ENCODE peak calls at places on chromosome 20, in nine cellular contexts. One of them, this sample, is unnamed.

GRCh38 chr20:48698507-48699267 is 129.1 kb downstream of the PREX1 start:
- DNase-seq in lung: no peak
- DNase-seq in kidney: no peak
- DNase-seq in neural crest cell: no peak
- DNase-seq in H1: no peak
- DNase-seq in cardiac muscle cell: no peak
- DNase-seq in CD4-positive, alpha-beta T cell: no peak
- DNase-seq in endothelial cell of umbilical vein: no peak
- DNase-seq in astrocyte of the spinal cord: no peak
- DNase-seq in this sample: peak; percentile 9

GRCh38 chr20:25053207-25054132 is 4.5 kb downstream of the ACSS1 start:
- DNase-seq in lung: no peak
- DNase-seq in kidney: peak; percentile 80
- DNase-seq in neural crest cell: no peak
- DNase-seq in H1: no peak
- DNase-seq in cardiac muscle cell: no peak
- DNase-seq in CD4-positive, alpha-beta T cell: no peak
- DNase-seq in endothelial cell of umbilical vein: peak; percentile 27
- DNase-seq in astrocyte of the spinal cord: peak; percentile 35
- DNase-seq in this sample: no peak

GRCh38 chr20:48674461-48674860 is 153.3 kb downstream of the PREX1 start:
- DNase-seq in lung: no peak
- DNase-seq in kidney: no peak
- DNase-seq in neural crest cell: no peak
- DNase-seq in H1: no peak
- DNase-seq in cardiac muscle cell: no peak
- DNase-seq in CD4-positive, alpha-beta T cell: no peak
- DNase-seq in endothelial cell of umbilical vein: no peak
- DNase-seq in astrocyte of the spinal cord: no peak
- DNase-seq in this sample: no peak

GRCh38 chr20:57902478-57902877 is 192.7 kb upstream of the PMEPA1 start:
- DNase-seq in lung: no peak
- DNase-seq in kidney: no peak
- DNase-seq in neural crest cell: no peak
- DNase-seq in H1: no peak
- DNase-seq in cardiac muscle cell: no peak
- DNase-seq in CD4-positive, alpha-beta T cell: no peak
- DNase-seq in endothelial cell of umbilical vein: no peak
- DNase-seq in astrocyte of the spinal cord: peak; percentile 79
- DNase-seq in this sample: peak; percentile 41

GRCh38 chr20:2162125-2162822 is 60.6 kb downstream of the STK35 start:
- DNase-seq in lung: no peak
- DNase-seq in kidney: no peak
- DNase-seq in neural crest cell: no peak
- DNase-seq in H1: no peak
- DNase-seq in cardiac muscle cell: no peak
- DNase-seq in CD4-positive, alpha-beta T cell: no peak
- DNase-seq in endothelial cell of umbilical vein: no peak
- DNase-seq in astrocyte of the spinal cord: no peak
- DNase-seq in this sample: no peak

GRCh38 chr20:25539742-25540201 is 45.6 kb downstream of the NINL start:
- DNase-seq in lung: no peak
- DNase-seq in kidney: no peak
- DNase-seq in neural crest cell: no peak
- DNase-seq in H1: no peak
- DNase-seq in cardiac muscle cell: no peak
- DNase-seq in CD4-positive, alpha-beta T cell: no peak
- DNase-seq in endothelial cell of umbilical vein: no peak
- DNase-seq in astrocyte of the spinal cord: no peak
- DNase-seq in this sample: no peak

GRCh38 chr20:44540834-44541233 is 19.0 kb upstream of the SERINC3 start:
- DNase-seq in lung: no peak
- DNase-seq in kidney: no peak
- DNase-seq in neural crest cell: no peak
- DNase-seq in H1: no peak
- DNase-seq in cardiac muscle cell: no peak
- DNase-seq in CD4-positive, alpha-beta T cell: no peak
- DNase-seq in endothelial cell of umbilical vein: peak; percentile 83
- DNase-seq in astrocyte of the spinal cord: peak; percentile 44
- DNase-seq in this sample: peak; percentile 48

GRCh38 chr20:36260316-36260715 is 24.0 kb downstream of the AAR2 start:
- DNase-seq in lung: no peak
- DNase-seq in kidney: no peak
- DNase-seq in neural crest cell: no peak
- DNase-seq in H1: no peak
- DNase-seq in cardiac muscle cell: no peak
- DNase-seq in CD4-positive, alpha-beta T cell: no peak
- DNase-seq in endothelial cell of umbilical vein: no peak
- DNase-seq in astrocyte of the spinal cord: no peak
- DNase-seq in this sample: no peak

GRCh38 chr20:49569403-49570115 is 1.6 kb upstream of the PTGIS start:
- DNase-seq in lung: no peak
- DNase-seq in kidney: no peak
- DNase-seq in neural crest cell: no peak
- DNase-seq in H1: no peak
- DNase-seq in cardiac muscle cell: no peak
- DNase-seq in CD4-positive, alpha-beta T cell: no peak
- DNase-seq in endothelial cell of umbilical vein: no peak
- DNase-seq in astrocyte of the spinal cord: no peak
- DNase-seq in this sample: no peak

GRCh38 chr20:23634985-23635767 is 2.6 kb downstream of the CST3 start:
- DNase-seq in lung: no peak
- DNase-seq in kidney: no peak
- DNase-seq in neural crest cell: no peak
- DNase-seq in H1: no peak
- DNase-seq in cardiac muscle cell: no peak
- DNase-seq in CD4-positive, alpha-beta T cell: no peak
- DNase-seq in endothelial cell of umbilical vein: no peak
- DNase-seq in astrocyte of the spinal cord: no peak
- DNase-seq in this sample: peak; percentile 90

GRCh38 chr20:54195483-54196472 is 12.1 kb upstream of the PFDN4 start:
- DNase-seq in lung: no peak
- DNase-seq in kidney: no peak
- DNase-seq in neural crest cell: no peak
- DNase-seq in H1: no peak
- DNase-seq in cardiac muscle cell: no peak
- DNase-seq in CD4-positive, alpha-beta T cell: no peak
- DNase-seq in endothelial cell of umbilical vein: no peak
- DNase-seq in astrocyte of the spinal cord: no peak
- DNase-seq in this sample: no peak

GRCh38 chr20:54200487-54201267 is 7.2 kb upstream of the PFDN4 start:
- DNase-seq in lung: no peak
- DNase-seq in kidney: no peak
- DNase-seq in neural crest cell: no peak
- DNase-seq in H1: no peak
- DNase-seq in cardiac muscle cell: no peak
- DNase-seq in CD4-positive, alpha-beta T cell: no peak
- DNase-seq in endothelial cell of umbilical vein: no peak
- DNase-seq in astrocyte of the spinal cord: no peak
- DNase-seq in this sample: no peak

GRCh38 chr20:54199721-54200176 is 8.1 kb upstream of the PFDN4 start:
- DNase-seq in lung: peak; percentile 72
- DNase-seq in kidney: peak; percentile 82
- DNase-seq in neural crest cell: peak; percentile 78
- DNase-seq in H1: peak; percentile 70
- DNase-seq in cardiac muscle cell: peak; percentile 70
- DNase-seq in CD4-positive, alpha-beta T cell: peak; percentile 35
- DNase-seq in endothelial cell of umbilical vein: peak; percentile 77
- DNase-seq in astrocyte of the spinal cord: peak; percentile 81
- DNase-seq in this sample: peak; percentile 77

GRCh38 chr20:54199283-54199682 is 8.6 kb upstream of the PFDN4 start:
- DNase-seq in lung: no peak
- DNase-seq in kidney: no peak
- DNase-seq in neural crest cell: no peak
- DNase-seq in H1: no peak
- DNase-seq in cardiac muscle cell: no peak
- DNase-seq in CD4-positive, alpha-beta T cell: no peak
- DNase-seq in endothelial cell of umbilical vein: no peak
- DNase-seq in astrocyte of the spinal cord: no peak
- DNase-seq in this sample: no peak

GRCh38 chr20:54197621-54198604 is 10.0 kb upstream of the PFDN4 start:
- DNase-seq in lung: no peak
- DNase-seq in kidney: no peak
- DNase-seq in neural crest cell: no peak
- DNase-seq in H1: no peak
- DNase-seq in cardiac muscle cell: no peak
- DNase-seq in CD4-positive, alpha-beta T cell: no peak
- DNase-seq in endothelial cell of umbilical vein: no peak
- DNase-seq in astrocyte of the spinal cord: peak; percentile 56
- DNase-seq in this sample: peak; percentile 82
- TF ChIP-seq CTCF in lung: no peak
- TF ChIP-seq CTCF in kidney: peak; percentile 47
- TF ChIP-seq CTCF in neural crest cell: peak; percentile 18
- TF ChIP-seq CTCF in H1: peak; percentile 57
- TF ChIP-seq CTCF in cardiac muscle cell: peak; percentile 53
- TF ChIP-seq CTCF in CD4-positive, alpha-beta T cell: no peak
- TF ChIP-seq CTCF in endothelial cell of umbilical vein: no peak
- TF ChIP-seq CTCF in astrocyte of the spinal cord: peak; percentile 42
- TF ChIP-seq CTCF in this sample: peak; percentile 59

DNA sequence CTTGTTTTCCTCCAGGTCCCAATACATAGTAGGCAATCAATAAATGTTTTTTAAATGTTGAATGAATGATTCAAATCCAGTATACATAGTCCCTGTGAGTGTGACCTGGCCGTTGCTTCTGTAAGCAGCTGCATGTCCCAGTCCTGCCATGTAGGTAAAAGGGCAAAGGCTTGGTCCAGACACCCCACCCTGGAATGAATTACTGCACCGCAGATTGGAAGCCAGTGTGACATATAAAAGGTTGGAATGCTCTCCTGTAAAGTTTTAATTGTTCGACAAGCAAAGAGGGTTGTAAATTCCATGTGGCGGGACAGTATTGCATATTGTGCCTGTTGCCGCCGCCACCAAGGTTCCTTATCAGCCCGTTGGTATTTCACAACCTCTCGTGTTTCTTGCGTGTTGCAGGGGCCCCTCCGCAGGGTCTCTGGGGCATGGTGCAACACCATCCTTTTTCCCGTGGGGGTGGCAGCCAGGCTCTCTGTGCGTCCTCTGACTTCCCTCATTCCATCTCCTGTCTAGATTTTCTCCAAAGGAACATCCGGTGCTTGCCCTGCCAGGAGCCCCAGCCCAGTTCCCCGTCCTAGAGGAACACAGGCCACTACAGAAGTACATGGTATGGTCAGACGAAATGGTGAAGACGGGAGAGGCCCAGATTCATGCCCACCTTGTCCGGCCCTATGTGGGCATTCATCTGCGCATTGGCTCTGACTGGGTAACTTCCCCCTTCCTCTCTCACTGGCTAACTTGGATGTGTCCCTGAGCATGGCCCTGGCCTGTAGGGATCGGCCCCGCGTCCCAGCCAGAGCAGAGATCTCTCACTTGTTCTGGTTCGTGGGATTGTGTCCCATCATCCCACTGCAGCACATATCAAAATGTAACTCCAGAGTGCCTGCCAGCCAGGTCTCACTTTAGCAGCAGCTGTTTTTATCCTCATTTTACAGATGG is 20.3 kb downstream of the POFUT1 start:
- DNase-seq in lung: peak; percentile 40
- DNase-seq in kidney: no peak
- DNase-seq in neural crest cell: no peak
- DNase-seq in H1: no peak
- DNase-seq in cardiac muscle cell: no peak
- DNase-seq in CD4-positive, alpha-beta T cell: no peak
- DNase-seq in endothelial cell of umbilical vein: no peak
- DNase-seq in astrocyte of the spinal cord: no peak
- DNase-seq in this sample: no peak
- TF ChIP-seq CTCF in lung: no peak
- TF ChIP-seq CTCF in kidney: no peak
- TF ChIP-seq CTCF in neural crest cell: no peak
- TF ChIP-seq CTCF in H1: no peak
- TF ChIP-seq CTCF in cardiac muscle cell: no peak
- TF ChIP-seq CTCF in CD4-positive, alpha-beta T cell: no peak
- TF ChIP-seq CTCF in endothelial cell of umbilical vein: no peak
- TF ChIP-seq CTCF in astrocyte of the spinal cord: no peak
- TF ChIP-seq CTCF in this sample: no peak

DNA sequence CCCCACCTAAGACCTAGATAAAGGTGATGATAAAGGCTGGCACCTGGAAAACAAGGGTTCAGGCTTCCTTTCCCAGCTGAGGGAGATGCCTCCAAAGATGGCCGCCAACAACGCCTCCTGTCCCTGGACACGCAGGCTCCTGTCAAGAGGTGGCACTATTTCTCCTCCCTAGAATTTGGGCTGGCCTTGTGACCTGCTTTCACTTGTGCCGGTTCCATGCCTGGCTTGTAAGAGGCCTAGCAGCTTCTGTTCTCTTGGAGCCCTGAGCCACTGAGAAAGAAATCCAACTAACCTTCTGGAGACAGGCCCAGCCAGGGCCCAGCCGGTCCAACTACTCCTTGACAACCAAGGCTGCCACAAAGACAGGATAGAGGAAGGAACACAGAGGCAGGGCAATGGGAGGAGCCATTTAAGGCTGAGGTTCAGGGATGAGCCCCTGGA is 60.2 kb upstream of the RALY start:
- DNase-seq in lung: peak; percentile 41
- DNase-seq in kidney: peak; percentile 71
- DNase-seq in neural crest cell: peak; percentile 35
- DNase-seq in H1: peak; percentile 51
- DNase-seq in cardiac muscle cell: peak; percentile 69
- DNase-seq in CD4-positive, alpha-beta T cell: peak; percentile 37
- DNase-seq in endothelial cell of umbilical vein: no peak
- DNase-seq in astrocyte of the spinal cord: peak; percentile 27
- DNase-seq in this sample: peak; percentile 79
- TF ChIP-seq CTCF in lung: peak; percentile 48
- TF ChIP-seq CTCF in kidney: peak; percentile 43
- TF ChIP-seq CTCF in neural crest cell: peak; percentile 50
- TF ChIP-seq CTCF in H1: peak; percentile 82
- TF ChIP-seq CTCF in cardiac muscle cell: peak; percentile 56
- TF ChIP-seq CTCF in CD4-positive, alpha-beta T cell: peak; percentile 27
- TF ChIP-seq CTCF in endothelial cell of umbilical vein: peak; percentile 21
- TF ChIP-seq CTCF in astrocyte of the spinal cord: peak; percentile 45
- TF ChIP-seq CTCF in this sample: peak; percentile 64

DNA sequence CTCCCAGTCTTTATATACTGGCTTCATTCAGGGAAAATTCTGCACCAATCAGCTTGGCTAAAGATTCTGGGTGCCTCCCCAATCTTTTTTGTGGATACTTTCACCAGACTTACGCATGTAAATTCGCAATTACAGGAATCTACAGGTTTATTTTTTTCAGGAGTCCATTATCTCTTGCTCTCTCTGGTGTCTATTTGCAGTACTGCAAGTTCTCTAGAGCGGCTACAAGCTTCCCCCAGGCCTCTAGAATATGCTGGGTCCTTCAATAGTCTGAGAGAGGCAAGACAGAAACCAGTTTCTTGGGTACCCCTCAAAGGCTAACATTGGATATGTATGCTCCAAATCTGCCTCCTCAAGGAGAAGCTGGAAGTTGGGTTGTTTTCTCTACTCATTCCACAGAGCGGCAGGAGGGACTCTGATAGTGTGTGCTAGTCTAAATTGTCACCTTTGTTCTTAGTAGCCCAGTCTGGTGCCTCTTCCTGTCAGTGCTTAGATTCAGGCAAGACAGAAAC is 58.5 kb downstream of the SUN5 start:
- DNase-seq in lung: no peak
- DNase-seq in kidney: no peak
- DNase-seq in neural crest cell: no peak
- DNase-seq in H1: no peak
- DNase-seq in cardiac muscle cell: peak; percentile 49
- DNase-seq in CD4-positive, alpha-beta T cell: no peak
- DNase-seq in endothelial cell of umbilical vein: peak; percentile 37
- DNase-seq in astrocyte of the spinal cord: peak; percentile 22
- DNase-seq in this sample: peak; percentile 39
- TF ChIP-seq CTCF in lung: no peak
- TF ChIP-seq CTCF in kidney: peak; percentile 13
- TF ChIP-seq CTCF in neural crest cell: peak; percentile 74
- TF ChIP-seq CTCF in H1: peak; percentile 61
- TF ChIP-seq CTCF in cardiac muscle cell: peak; percentile 68
- TF ChIP-seq CTCF in CD4-positive, alpha-beta T cell: peak; percentile 73
- TF ChIP-seq CTCF in endothelial cell of umbilical vein: peak; percentile 41
- TF ChIP-seq CTCF in astrocyte of the spinal cord: peak; percentile 66
- TF ChIP-seq CTCF in this sample: peak; percentile 55

GRCh38 chr20:51710503-51710902 is 57.7 kb downstream of the ATP9A start:
- DNase-seq in lung: no peak
- DNase-seq in kidney: no peak
- DNase-seq in neural crest cell: no peak
- DNase-seq in H1: no peak
- DNase-seq in cardiac muscle cell: no peak
- DNase-seq in CD4-positive, alpha-beta T cell: no peak
- DNase-seq in endothelial cell of umbilical vein: no peak
- DNase-seq in astrocyte of the spinal cord: no peak
- DNase-seq in this sample: no peak
- TF ChIP-seq CTCF in lung: no peak
- TF ChIP-seq CTCF in kidney: no peak
- TF ChIP-seq CTCF in neural crest cell: no peak
- TF ChIP-seq CTCF in H1: no peak
- TF ChIP-seq CTCF in cardiac muscle cell: no peak
- TF ChIP-seq CTCF in CD4-positive, alpha-beta T cell: no peak
- TF ChIP-seq CTCF in endothelial cell of umbilical vein: no peak
- TF ChIP-seq CTCF in astrocyte of the spinal cord: no peak
- TF ChIP-seq CTCF in this sample: no peak